ENCODE peak calls at places on chromosome 21, in nine cellular contexts. One of them, this sample, is unnamed.

GRCh38 chr21:24045775-24046215 is 1561.5 kb downstream of the MRPL39 start:
- DNase-seq in A549: peak
- DNase-seq in stomach: peak
- DNase-seq in ovary: peak
- DNase-seq in upper lobe of left lung: no peak
- DNase-seq in SK-N-SH: peak
- DNase-seq in tibial nerve: peak
- DNase-seq in sigmoid colon: peak
- DNase-seq in GM12878: no peak
- DNase-seq in this sample: peak

GRCh38 chr21:31872072-31872451 is 758 bp upstream of the HUNK start:
- DNase-seq in A549: no peak
- DNase-seq in stomach: no peak
- DNase-seq in ovary: no peak
- DNase-seq in upper lobe of left lung: no peak
- DNase-seq in SK-N-SH: peak
- DNase-seq in tibial nerve: no peak
- DNase-seq in sigmoid colon: no peak
- DNase-seq in GM12878: no peak
- DNase-seq in this sample: no peak

GRCh38 chr21:18155508-18156193 is 89.0 kb upstream of the CHODL start:
- DNase-seq in A549: no peak
- DNase-seq in stomach: no peak
- DNase-seq in ovary: no peak
- DNase-seq in upper lobe of left lung: no peak
- DNase-seq in SK-N-SH: no peak
- DNase-seq in tibial nerve: no peak
- DNase-seq in sigmoid colon: no peak
- DNase-seq in GM12878: no peak
- DNase-seq in this sample: no peak

GRCh38 chr21:44303490-44303981 is 3.7 kb downstream of the PFKL start:
- DNase-seq in A549: no peak
- DNase-seq in stomach: peak
- DNase-seq in ovary: no peak
- DNase-seq in upper lobe of left lung: peak
- DNase-seq in SK-N-SH: no peak
- DNase-seq in tibial nerve: no peak
- DNase-seq in sigmoid colon: no peak
- DNase-seq in GM12878: no peak
- DNase-seq in this sample: peak

GRCh38 chr21:41993744-41994143 is 16.4 kb downstream of the ZBTB21 start:
- DNase-seq in A549: no peak
- DNase-seq in stomach: no peak
- DNase-seq in ovary: no peak
- DNase-seq in upper lobe of left lung: no peak
- DNase-seq in SK-N-SH: no peak
- DNase-seq in tibial nerve: no peak
- DNase-seq in sigmoid colon: peak
- DNase-seq in GM12878: no peak
- DNase-seq in this sample: no peak

GRCh38 chr21:43864313-43864805 is 664 bp upstream of the AGPAT3 start:
- DNase-seq in A549: peak
- DNase-seq in stomach: peak
- DNase-seq in ovary: peak
- DNase-seq in upper lobe of left lung: peak
- DNase-seq in SK-N-SH: peak
- DNase-seq in tibial nerve: no peak
- DNase-seq in sigmoid colon: peak
- DNase-seq in GM12878: no peak
- DNase-seq in this sample: peak

GRCh38 chr21:42187976-42188653 is 30.8 kb upstream of the ABCG1 start:
- DNase-seq in A549: no peak
- DNase-seq in stomach: peak
- DNase-seq in ovary: no peak
- DNase-seq in upper lobe of left lung: no peak
- DNase-seq in SK-N-SH: no peak
- DNase-seq in tibial nerve: peak
- DNase-seq in sigmoid colon: peak
- DNase-seq in GM12878: peak
- DNase-seq in this sample: peak

GRCh38 chr21:42364304-42364865 is 1.9 kb downstream of the TFF1 start:
- DNase-seq in A549: no peak
- DNase-seq in stomach: no peak
- DNase-seq in ovary: no peak
- DNase-seq in upper lobe of left lung: no peak
- DNase-seq in SK-N-SH: no peak
- DNase-seq in tibial nerve: no peak
- DNase-seq in sigmoid colon: no peak
- DNase-seq in GM12878: no peak
- DNase-seq in this sample: no peak

GRCh38 chr21:32524010-32524719 is 61.2 kb downstream of the TCP10L start:
- DNase-seq in A549: no peak
- DNase-seq in stomach: no peak
- DNase-seq in ovary: peak
- DNase-seq in upper lobe of left lung: no peak
- DNase-seq in SK-N-SH: no peak
- DNase-seq in tibial nerve: no peak
- DNase-seq in sigmoid colon: peak
- DNase-seq in GM12878: no peak
- DNase-seq in this sample: no peak

GRCh38 chr21:21003701-21004100 is 5.5 kb downstream of the NCAM2 start:
- DNase-seq in A549: peak
- DNase-seq in stomach: no peak
- DNase-seq in ovary: no peak
- DNase-seq in upper lobe of left lung: no peak
- DNase-seq in SK-N-SH: peak
- DNase-seq in tibial nerve: no peak
- DNase-seq in sigmoid colon: no peak
- DNase-seq in GM12878: no peak
- DNase-seq in this sample: no peak

DNA sequence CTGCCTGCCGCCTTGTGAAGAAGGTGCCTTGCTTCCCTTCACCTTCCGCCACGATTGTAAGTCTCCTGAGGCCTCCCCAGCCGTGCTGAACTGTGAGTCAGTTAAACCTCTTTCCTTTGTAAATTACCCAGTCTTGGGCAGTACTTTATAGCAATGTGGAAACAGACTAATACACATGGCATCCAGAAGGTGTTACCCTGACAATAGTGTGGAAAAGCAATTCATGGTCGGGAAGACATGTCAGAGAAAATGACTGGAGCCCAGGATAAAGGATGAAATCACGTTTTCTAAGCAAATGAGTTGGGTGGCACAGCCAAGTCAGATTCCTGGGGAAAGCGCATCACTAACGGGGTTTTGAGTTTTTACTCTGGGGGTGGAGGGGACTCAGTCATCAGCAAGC is 76.4 kb downstream of the HLCS start:
- DNase-seq in A549: no peak
- DNase-seq in stomach: no peak
- DNase-seq in ovary: no peak
- DNase-seq in upper lobe of left lung: no peak
- DNase-seq in SK-N-SH: no peak
- DNase-seq in tibial nerve: no peak
- DNase-seq in sigmoid colon: no peak
- DNase-seq in GM12878: no peak
- DNase-seq in this sample: no peak
- TF ChIP-seq EP300 in A549: no peak
- TF ChIP-seq EP300 in stomach: no peak
- TF ChIP-seq EP300 in ovary: no peak
- TF ChIP-seq EP300 in upper lobe of left lung: no peak
- TF ChIP-seq EP300 in SK-N-SH: no peak
- TF ChIP-seq EP300 in tibial nerve: no peak
- TF ChIP-seq EP300 in sigmoid colon: no peak
- TF ChIP-seq EP300 in GM12878: no peak
- TF ChIP-seq EP300 in this sample: no peak

DNA sequence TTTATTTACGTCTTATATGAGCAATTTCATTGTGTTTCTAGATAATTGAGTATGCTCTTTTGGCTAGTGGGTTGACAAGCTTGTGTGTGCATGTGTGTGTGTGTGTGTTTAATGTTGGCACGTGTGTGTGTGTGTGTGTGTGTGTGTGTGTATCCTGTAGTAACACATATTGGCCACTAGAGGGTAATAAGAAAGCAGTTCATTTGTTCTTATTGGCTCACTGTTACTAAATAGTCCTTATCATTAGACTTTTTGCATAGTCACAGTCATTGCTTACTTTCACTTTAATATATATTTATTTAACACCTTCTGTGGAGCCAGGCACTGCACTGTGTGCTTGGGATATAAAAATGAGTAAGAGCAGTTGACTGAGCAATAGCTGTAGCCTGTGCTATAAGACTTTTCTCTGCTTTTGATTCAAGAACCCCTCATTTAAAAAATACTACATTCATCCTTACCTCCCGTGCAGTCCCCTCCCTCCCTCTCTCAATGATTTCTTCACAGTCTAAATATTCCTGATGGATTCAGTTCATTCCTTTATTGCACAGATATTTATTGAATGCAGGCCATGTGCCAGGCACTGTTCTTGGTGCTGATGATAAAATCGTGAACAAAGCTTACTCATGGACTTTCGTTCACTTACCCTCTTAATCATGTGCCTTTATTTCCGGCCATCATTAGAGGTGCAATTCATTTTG is 96.7 kb downstream of the DYRK1A start:
- DNase-seq in A549: peak
- DNase-seq in stomach: peak
- DNase-seq in ovary: no peak
- DNase-seq in upper lobe of left lung: no peak
- DNase-seq in SK-N-SH: peak
- DNase-seq in tibial nerve: no peak
- DNase-seq in sigmoid colon: no peak
- DNase-seq in GM12878: peak
- DNase-seq in this sample: no peak
- TF ChIP-seq EP300 in A549: no peak
- TF ChIP-seq EP300 in stomach: no peak
- TF ChIP-seq EP300 in ovary: no peak
- TF ChIP-seq EP300 in upper lobe of left lung: no peak
- TF ChIP-seq EP300 in SK-N-SH: no peak
- TF ChIP-seq EP300 in tibial nerve: no peak
- TF ChIP-seq EP300 in sigmoid colon: no peak
- TF ChIP-seq EP300 in GM12878: no peak
- TF ChIP-seq EP300 in this sample: no peak

DNA sequence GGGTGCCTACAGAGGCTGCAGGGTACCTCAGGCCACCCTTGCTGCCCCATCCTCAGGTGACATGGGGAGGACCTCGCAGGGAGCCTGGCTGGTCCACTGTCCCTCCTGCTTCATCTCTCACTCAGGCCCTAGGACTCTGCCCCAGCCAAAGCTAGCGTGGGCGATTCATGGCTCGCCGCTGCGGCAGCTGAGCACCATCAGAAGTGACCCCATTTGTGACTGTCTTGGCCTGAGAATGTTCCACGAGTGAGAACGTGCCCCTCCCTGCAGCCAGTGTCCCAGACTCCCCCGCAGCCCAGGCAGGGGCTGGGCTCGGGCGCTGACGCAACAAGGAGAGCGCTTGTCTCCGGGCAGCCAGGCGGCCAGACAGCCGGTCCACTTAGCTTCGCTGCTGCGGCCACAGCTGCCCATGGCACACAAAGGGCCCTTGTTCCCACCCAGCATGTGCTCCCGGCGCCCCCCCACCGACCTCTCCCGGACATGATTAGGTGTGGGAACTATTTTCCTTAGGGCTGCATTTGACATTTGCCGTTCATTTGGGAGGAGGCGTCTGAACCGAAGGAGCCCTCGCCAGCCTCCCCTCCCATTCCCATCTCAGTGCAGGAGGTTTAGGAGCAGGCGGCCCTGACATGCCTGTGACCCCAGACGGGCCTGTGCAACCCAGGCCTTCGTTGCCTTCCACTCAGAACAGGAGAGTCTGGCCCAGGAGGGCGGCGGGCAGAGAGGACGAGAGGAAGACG is 19.3 kb upstream of the POFUT2 start:
- DNase-seq in A549: no peak
- DNase-seq in stomach: peak
- DNase-seq in ovary: peak
- DNase-seq in upper lobe of left lung: peak
- DNase-seq in SK-N-SH: no peak
- DNase-seq in tibial nerve: peak
- DNase-seq in sigmoid colon: peak
- DNase-seq in GM12878: no peak
- DNase-seq in this sample: peak
- TF ChIP-seq EP300 in A549: no peak
- TF ChIP-seq EP300 in stomach: peak
- TF ChIP-seq EP300 in ovary: peak
- TF ChIP-seq EP300 in upper lobe of left lung: no peak
- TF ChIP-seq EP300 in SK-N-SH: no peak
- TF ChIP-seq EP300 in tibial nerve: peak
- TF ChIP-seq EP300 in sigmoid colon: peak
- TF ChIP-seq EP300 in GM12878: no peak
- TF ChIP-seq EP300 in this sample: peak

GRCh38 chr21:45747802-45748445 is 104.4 kb downstream of the PCBP3 start:
- DNase-seq in A549: peak
- DNase-seq in stomach: no peak
- DNase-seq in ovary: no peak
- DNase-seq in upper lobe of left lung: no peak
- DNase-seq in SK-N-SH: peak
- DNase-seq in tibial nerve: no peak
- DNase-seq in sigmoid colon: no peak
- DNase-seq in GM12878: no peak
- DNase-seq in this sample: no peak

GRCh38 chr21:45745256-45745655 is 101.7 kb downstream of the PCBP3 start:
- DNase-seq in A549: no peak
- DNase-seq in stomach: no peak
- DNase-seq in ovary: no peak
- DNase-seq in upper lobe of left lung: no peak
- DNase-seq in SK-N-SH: no peak
- DNase-seq in tibial nerve: no peak
- DNase-seq in sigmoid colon: no peak
- DNase-seq in GM12878: no peak
- DNase-seq in this sample: no peak

GRCh38 chr21:45748593-45748992 is 105.1 kb downstream of the PCBP3 start:
- DNase-seq in A549: no peak
- DNase-seq in stomach: no peak
- DNase-seq in ovary: no peak
- DNase-seq in upper lobe of left lung: no peak
- DNase-seq in SK-N-SH: no peak
- DNase-seq in tibial nerve: no peak
- DNase-seq in sigmoid colon: no peak
- DNase-seq in GM12878: no peak
- DNase-seq in this sample: no peak

GRCh38 chr21:45749974-45750373 is 106.4 kb downstream of the PCBP3 start:
- DNase-seq in A549: no peak
- DNase-seq in stomach: no peak
- DNase-seq in ovary: no peak
- DNase-seq in upper lobe of left lung: peak
- DNase-seq in SK-N-SH: no peak
- DNase-seq in tibial nerve: no peak
- DNase-seq in sigmoid colon: no peak
- DNase-seq in GM12878: no peak
- DNase-seq in this sample: no peak

DNA sequence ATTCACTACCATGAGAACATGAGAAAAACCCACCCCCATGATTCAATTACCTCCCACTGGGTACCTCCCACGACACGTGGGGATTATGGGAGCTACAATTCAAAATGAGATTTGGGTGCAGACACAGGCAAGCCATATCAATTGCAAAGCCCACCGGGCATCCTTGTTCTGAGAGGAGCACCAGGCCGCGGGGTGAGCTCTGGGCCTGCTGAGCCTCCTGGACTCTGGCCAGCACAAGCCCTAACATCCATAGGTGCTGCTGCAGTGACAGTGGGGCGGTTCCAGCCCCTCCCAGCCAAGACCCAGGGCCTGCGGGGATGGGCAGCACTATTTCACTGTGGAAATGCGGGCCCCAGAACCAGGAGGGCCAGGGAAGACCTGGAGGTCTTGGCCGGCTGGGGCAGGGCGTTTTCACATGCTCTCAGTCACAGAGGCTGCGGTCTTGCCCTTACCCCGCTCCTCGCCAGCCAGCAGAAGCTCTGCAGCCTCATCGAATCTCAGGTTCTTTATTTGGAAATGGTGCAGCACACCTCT is 103.8 kb downstream of the PCBP3 start:
- DNase-seq in A549: no peak
- DNase-seq in stomach: no peak
- DNase-seq in ovary: no peak
- DNase-seq in upper lobe of left lung: peak
- DNase-seq in SK-N-SH: peak
- DNase-seq in tibial nerve: no peak
- DNase-seq in sigmoid colon: no peak
- DNase-seq in GM12878: no peak
- DNase-seq in this sample: no peak
- TF ChIP-seq EP300 in A549: no peak
- TF ChIP-seq EP300 in stomach: no peak
- TF ChIP-seq EP300 in ovary: no peak
- TF ChIP-seq EP300 in upper lobe of left lung: no peak
- TF ChIP-seq EP300 in SK-N-SH: no peak
- TF ChIP-seq EP300 in tibial nerve: no peak
- TF ChIP-seq EP300 in sigmoid colon: no peak
- TF ChIP-seq EP300 in GM12878: no peak
- TF ChIP-seq EP300 in this sample: no peak

This sample was measured in transverse colon.